ENCODE peak calls at places on chromosomes 4 and X, in nine cellular contexts. C is lung; E is stimulated activated CD4-positive, alpha-beta T cell treated with anti-CD3 and anti-CD28 coated beads, Interleukin-12 subunit alpha, Interleukin-12 subunit beta, amount 100 ng/mL, for 24 hours; G is left ventricle myocardium inferior; V is nephron progenitor cell; Y is sciatic nerve; P is naive thymus-derived CD8-positive, alpha-beta T cell; R is posterior cingulate gyrus; Q is mammary epithelial cell. S is an unnamed sample.

GRCh38 chr4:1763550-1764080 is 29.5 kb upstream of the FGFR3 start:
- DNase-seq in C (no peak), P (no peak), Q (no peak), G (no peak), R (no peak), V (peak; percentile 53), E (no peak), Y (no peak), S (no peak)

GRCh38 chrX:15158736-15159406 is 111.0 kb downstream of the ASB9 start:
- DNase-seq in Y (no peak), E (no peak), G (no peak), C (no peak), P (peak; percentile 35), R (no peak), Q (peak; percentile 72), V (no peak), S (no peak)

GRCh38 chrX:132740316-132741123 is 217.9 kb downstream of the HS6ST2 start:
- DNase-seq in C (no peak), Q (no peak), R (no peak), V (no peak), E (no peak), Y (no peak), P (no peak), G (no peak), S (no peak)

GRCh38 chr4:123304151-123305021 is 92.2 kb upstream of the SPRY1 start:
- DNase-seq in Y (no peak), C (no peak), R (no peak), V (peak; percentile 28), P (no peak), G (peak; percentile 21), E (no peak), Q (no peak), S (no peak)

GRCh38 chr4:1720163-1720983 is 750 bp downstream of the TMEM129 start:
- DNase-seq in V (peak; percentile 68), C (peak; percentile 46), Q (peak; percentile 37), P (peak; percentile 44), R (no peak), Y (peak; percentile 76), E (no peak), G (peak; percentile 46), S (no peak)

GRCh38 chrX:47047989-47048388 is 30.3 kb upstream of the RGN start:
- DNase-seq in Y (no peak), Q (no peak), R (no peak), E (no peak), G (no peak), P (no peak), V (no peak), C (no peak), S (no peak)

GRCh38 chr4:102817021-102817605 is 10.2 kb downstream of the UBE2D3 start:
- DNase-seq in Q (peak; percentile 67), P (no peak), C (no peak), E (no peak), V (no peak), Y (no peak), R (no peak), G (no peak), S (no peak)

GRCh38 chr4:73864365-73864764 is 4.8 kb upstream of the CXCL1 start:
- DNase-seq in C (no peak), E (no peak), V (no peak), P (no peak), G (no peak), Q (peak; percentile 59), R (no peak), Y (no peak), S (no peak)

GRCh38 chr4:76305033-76305687 is 1.4 kb upstream of the STBD1 start:
- DNase-seq in G (no peak), Y (no peak), E (no peak), V (no peak), P (peak; percentile 15), C (no peak), Q (no peak), R (no peak), S (no peak)

GRCh38 chr4:126766266-126766665 is 866.5 kb upstream of the INTU start:
- DNase-seq in R (no peak), Y (peak; percentile 62), C (no peak), V (no peak), G (peak; percentile 31), P (no peak), Q (no peak), E (no peak), S (no peak)

GRCh38 chrX:40313269-40313668 is 215.5 kb upstream of the BCOR start:
- DNase-seq in R (no peak), Y (no peak), G (no peak), C (no peak), E (no peak), Q (no peak), V (no peak), P (no peak), S (no peak)

GRCh38 chr4:39565925-39566630 is 38.8 kb upstream of the UGDH start:
- DNase-seq in Q (peak; percentile 84), Y (no peak), C (no peak), E (no peak), R (no peak), G (no peak), V (no peak), P (no peak), S (no peak)

GRCh38 chrX:51568586-51568985 is 50.1 kb downstream of the CENPVL3 start:
- DNase-seq in Y (no peak), P (no peak), V (no peak), Q (peak; percentile 64), C (no peak), R (no peak), G (no peak), E (no peak), S (no peak)

GRCh38 chr4:6560416-6561172 is 14.4 kb upstream of the MAN2B2 start:
- DNase-seq in Q (no peak), G (no peak), V (no peak), C (no peak), E (no peak), P (no peak), R (no peak), Y (no peak), S (no peak)

GRCh38 chr4:107978716-107979451 is 10.8 kb upstream of the HADH start:
- DNase-seq in G (no peak), V (no peak), P (no peak), Q (no peak), Y (no peak), C (no peak), R (no peak), E (no peak), S (no peak)

GRCh38 chr4:104429150-104429741 is 65.4 kb downstream of the CXXC4 start:
- DNase-seq in Y (no peak), R (no peak), P (no peak), V (no peak), G (no peak), E (no peak), C (no peak), Q (no peak), S (no peak)

GRCh38 chr4:163554870-163555465 is 60.5 kb downstream of the TMA16 start:
- DNase-seq in Q (peak; percentile 8), G (no peak), E (no peak), P (peak; percentile 44), Y (no peak), V (no peak), C (no peak), R (no peak), S (no peak)

GRCh38 chrX:47373198-47373597 is 2.8 kb downstream of the ZNF157 start:
- DNase-seq in G (no peak), R (no peak), Y (no peak), V (no peak), C (no peak), Q (no peak), P (no peak), E (no peak), S (no peak)

GRCh38 chrX:150200361-150200760 is 162.8 kb upstream of the MAMLD1 start:
- DNase-seq in V (no peak), G (no peak), Y (no peak), Q (no peak), P (no peak), E (no peak), R (no peak), C (no peak), S (no peak)

GRCh38 chr4:6269651-6270511 is at the start of gene WFS1:
- DNase-seq in E (peak; percentile 97), Y (peak; percentile 99), R (peak; percentile 98), G (peak; percentile 99), P (peak; percentile 95), C (peak; percentile 98), Q (peak; percentile 99), V (peak; percentile 99), S (peak; percentile 83)

GRCh38 chrX:46398874-46399273 is 146.3 kb downstream of the ZNF674 start:
- DNase-seq in E (no peak), C (no peak), R (no peak), Q (no peak), V (no peak), P (no peak), G (no peak), Y (no peak), S (no peak)

GRCh38 chrX:15882704-15883539 is 28.3 kb upstream of the AP1S2 start:
- DNase-seq in G (no peak), V (no peak), R (no peak), Q (peak; percentile 60), P (no peak), Y (no peak), E (no peak), C (no peak), S (no peak)

GRCh38 chr4:84804126-84804525 is 162.4 kb downstream of the WDFY3 start:
- DNase-seq in Q (no peak), Y (no peak), G (no peak), R (no peak), P (no peak), V (no peak), E (no peak), C (no peak), S (no peak)

GRCh38 chrX:18701621-18702361 is 5.7 kb upstream of the PPEF1 start:
- DNase-seq in G (peak; percentile 17), Q (no peak), C (peak; percentile 42), R (no peak), V (no peak), E (no peak), Y (peak; percentile 68), P (no peak), S (no peak)

GRCh38 chrX:43961699-43962098 is 11.5 kb downstream of the NDP start:
- DNase-seq in C (no peak), P (no peak), R (no peak), Q (no peak), V (no peak), Y (no peak), E (no peak), G (no peak), S (no peak)

GRCh38 chr4:177464026-177464425 is 21.8 kb upstream of the AGA start:
- DNase-seq in P (no peak), G (no peak), E (no peak), Y (no peak), Q (no peak), C (no peak), R (no peak), V (no peak), S (no peak)

GRCh38 chr4:8765631-8766590 is 105.7 kb downstream of the HMX1 start:
- DNase-seq in Q (no peak), P (no peak), Y (no peak), E (no peak), R (no peak), C (no peak), G (peak; percentile 8), V (no peak), S (no peak)

GRCh38 chr4:84855774-84856173 is 110.7 kb downstream of the WDFY3 start:
- DNase-seq in R (no peak), Y (no peak), P (no peak), E (no peak), C (no peak), Q (peak; percentile 20), V (no peak), G (no peak), S (no peak)

GRCh38 chrX:95346854-95347253 is 1337.8 kb upstream of the DIAPH2 start:
- DNase-seq in P (no peak), E (no peak), Y (no peak), R (no peak), C (no peak), V (no peak), G (no peak), Q (peak; percentile 3), S (no peak)

GRCh38 chr4:23891064-23891421 is 1.2 kb upstream of the PPARGC1A start:
- DNase-seq in G (no peak), Q (no peak), V (no peak), P (no peak), R (no peak), E (no peak), C (no peak), Y (no peak), S (no peak)

GRCh38 chr4:99808260-99808857 is 8.3 kb upstream of the DAPP1 start:
- DNase-seq in P (peak; percentile 75), Y (peak; percentile 62), R (peak; percentile 31), Q (peak; percentile 58), V (peak; percentile 72), G (peak; percentile 48), E (peak; percentile 45), C (peak; percentile 68), S (peak; percentile 2)